ENCODE peak calls at places on chromosomes 13 and 19, in eight cellular contexts. One of them, this sample, is unnamed.

GRCh38 chr19:35266904-35267817 is 1.6 kb upstream of the USF2 start:
- DNase-seq in left lung: peak
- DNase-seq in mesenchymal stem cell: peak
- DNase-seq in keratinocyte: no peak
- DNase-seq in CD8-positive, alpha-beta memory T cell: no peak
- DNase-seq in cardiac muscle cell: no peak
- DNase-seq in H1: no peak
- DNase-seq in left ventricle myocardium inferior: peak
- DNase-seq in this sample: peak

GRCh38 chr19:50323782-50324133 is 5.4 kb downstream of the KCNC3 start:
- DNase-seq in left lung: no peak
- DNase-seq in mesenchymal stem cell: no peak
- DNase-seq in keratinocyte: no peak
- DNase-seq in CD8-positive, alpha-beta memory T cell: no peak
- DNase-seq in cardiac muscle cell: no peak
- DNase-seq in H1: no peak
- DNase-seq in left ventricle myocardium inferior: no peak
- DNase-seq in this sample: no peak

GRCh38 chr13:99956473-99957349 is 14.9 kb downstream of the ZIC5 start:
- DNase-seq in left lung: no peak
- DNase-seq in mesenchymal stem cell: no peak
- DNase-seq in keratinocyte: no peak
- DNase-seq in CD8-positive, alpha-beta memory T cell: no peak
- DNase-seq in cardiac muscle cell: peak
- DNase-seq in H1: no peak
- DNase-seq in left ventricle myocardium inferior: no peak
- DNase-seq in this sample: no peak

GRCh38 chr13:23321534-23322241 is 111.8 kb downstream of the SACS start:
- DNase-seq in left lung: peak
- DNase-seq in mesenchymal stem cell: peak
- DNase-seq in keratinocyte: peak
- DNase-seq in CD8-positive, alpha-beta memory T cell: peak
- DNase-seq in cardiac muscle cell: no peak
- DNase-seq in H1: no peak
- DNase-seq in left ventricle myocardium inferior: peak
- DNase-seq in this sample: peak

GRCh38 chr13:71830736-71831135 is 36.3 kb downstream of the DACH1 start:
- DNase-seq in left lung: no peak
- DNase-seq in mesenchymal stem cell: no peak
- DNase-seq in keratinocyte: no peak
- DNase-seq in CD8-positive, alpha-beta memory T cell: no peak
- DNase-seq in cardiac muscle cell: no peak
- DNase-seq in H1: no peak
- DNase-seq in left ventricle myocardium inferior: no peak
- DNase-seq in this sample: no peak

GRCh38 chr13:47480121-47480520 is 521.0 kb downstream of the SUCLA2 start:
- DNase-seq in left lung: no peak
- DNase-seq in mesenchymal stem cell: peak
- DNase-seq in keratinocyte: no peak
- DNase-seq in CD8-positive, alpha-beta memory T cell: no peak
- DNase-seq in cardiac muscle cell: no peak
- DNase-seq in H1: no peak
- DNase-seq in left ventricle myocardium inferior: no peak
- DNase-seq in this sample: no peak

GRCh38 chr19:40962460-40962961 is 28.6 kb upstream of the CYP2B6 start:
- DNase-seq in left lung: no peak
- DNase-seq in mesenchymal stem cell: no peak
- DNase-seq in keratinocyte: no peak
- DNase-seq in CD8-positive, alpha-beta memory T cell: no peak
- DNase-seq in cardiac muscle cell: no peak
- DNase-seq in H1: no peak
- DNase-seq in left ventricle myocardium inferior: no peak
- DNase-seq in this sample: no peak

GRCh38 chr19:21065336-21065735 is 16.7 kb upstream of the ZNF714 start:
- DNase-seq in left lung: no peak
- DNase-seq in mesenchymal stem cell: no peak
- DNase-seq in keratinocyte: no peak
- DNase-seq in CD8-positive, alpha-beta memory T cell: no peak
- DNase-seq in cardiac muscle cell: no peak
- DNase-seq in H1: no peak
- DNase-seq in left ventricle myocardium inferior: no peak
- DNase-seq in this sample: no peak

GRCh38 chr19:27793128-27793643 is 1419.8 kb downstream of the UQCRFS1 start:
- DNase-seq in left lung: peak
- DNase-seq in mesenchymal stem cell: peak
- DNase-seq in keratinocyte: peak
- DNase-seq in CD8-positive, alpha-beta memory T cell: peak
- DNase-seq in cardiac muscle cell: peak
- DNase-seq in H1: peak
- DNase-seq in left ventricle myocardium inferior: peak
- DNase-seq in this sample: peak

GRCh38 chr19:44738161-44738535 is 10.4 kb upstream of the BCL3 start:
- DNase-seq in left lung: no peak
- DNase-seq in mesenchymal stem cell: no peak
- DNase-seq in keratinocyte: no peak
- DNase-seq in CD8-positive, alpha-beta memory T cell: no peak
- DNase-seq in cardiac muscle cell: no peak
- DNase-seq in H1: no peak
- DNase-seq in left ventricle myocardium inferior: no peak
- DNase-seq in this sample: no peak

GRCh38 chr19:15108145-15108844 is 1.1 kb downstream of the SYDE1 start:
- DNase-seq in left lung: no peak
- DNase-seq in mesenchymal stem cell: peak
- DNase-seq in keratinocyte: no peak
- DNase-seq in CD8-positive, alpha-beta memory T cell: no peak
- DNase-seq in cardiac muscle cell: no peak
- DNase-seq in H1: no peak
- DNase-seq in left ventricle myocardium inferior: no peak
- DNase-seq in this sample: no peak

GRCh38 chr19:11256189-11256588 is 6.1 kb downstream of the DOCK6 start:
- DNase-seq in left lung: no peak
- DNase-seq in mesenchymal stem cell: peak
- DNase-seq in keratinocyte: no peak
- DNase-seq in CD8-positive, alpha-beta memory T cell: no peak
- DNase-seq in cardiac muscle cell: no peak
- DNase-seq in H1: no peak
- DNase-seq in left ventricle myocardium inferior: peak
- DNase-seq in this sample: peak

GRCh38 chr13:87684850-87685735 is 13.9 kb downstream of the SLITRK5 start:
- DNase-seq in left lung: no peak
- DNase-seq in mesenchymal stem cell: peak
- DNase-seq in keratinocyte: no peak
- DNase-seq in CD8-positive, alpha-beta memory T cell: no peak
- DNase-seq in cardiac muscle cell: no peak
- DNase-seq in H1: no peak
- DNase-seq in left ventricle myocardium inferior: no peak
- DNase-seq in this sample: no peak

GRCh38 chr13:100212904-100213538 is 124.1 kb downstream of the PCCA start:
- DNase-seq in left lung: no peak
- DNase-seq in mesenchymal stem cell: no peak
- DNase-seq in keratinocyte: no peak
- DNase-seq in CD8-positive, alpha-beta memory T cell: no peak
- DNase-seq in cardiac muscle cell: no peak
- DNase-seq in H1: no peak
- DNase-seq in left ventricle myocardium inferior: no peak
- DNase-seq in this sample: no peak

DNA sequence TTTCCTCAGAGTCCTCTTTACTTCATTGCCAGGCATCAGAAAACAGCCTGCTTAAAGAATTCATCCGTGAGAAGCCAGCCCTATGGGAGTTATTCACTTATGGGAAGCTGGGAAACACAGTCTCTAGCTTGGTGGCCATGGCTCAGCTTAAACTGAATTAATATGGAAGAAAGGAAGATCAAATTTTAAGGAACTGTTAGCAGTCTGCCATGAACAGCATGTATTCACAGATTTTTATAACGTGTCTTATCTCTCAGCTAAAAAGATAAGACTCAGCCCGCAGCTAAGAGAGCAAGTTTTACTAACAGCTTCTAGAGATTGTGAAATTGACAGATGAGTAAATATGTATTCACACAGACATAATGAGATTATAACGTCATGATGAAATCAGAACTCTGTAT is 253.7 kb upstream of the RXFP2 start:
- DNase-seq in left lung: no peak
- DNase-seq in mesenchymal stem cell: no peak
- DNase-seq in keratinocyte: no peak
- DNase-seq in CD8-positive, alpha-beta memory T cell: no peak
- DNase-seq in cardiac muscle cell: peak
- DNase-seq in H1: no peak
- DNase-seq in left ventricle myocardium inferior: no peak
- DNase-seq in this sample: no peak
- H3K4me3 ChIP-seq in left lung: no peak
- H3K4me3 ChIP-seq in mesenchymal stem cell: peak
- H3K4me3 ChIP-seq in keratinocyte: no peak
- H3K4me3 ChIP-seq in CD8-positive, alpha-beta memory T cell: no peak
- H3K4me3 ChIP-seq in cardiac muscle cell: no peak
- H3K4me3 ChIP-seq in H1: no peak
- H3K4me3 ChIP-seq in left ventricle myocardium inferior: no peak
- H3K4me3 ChIP-seq in this sample: no peak

DNA sequence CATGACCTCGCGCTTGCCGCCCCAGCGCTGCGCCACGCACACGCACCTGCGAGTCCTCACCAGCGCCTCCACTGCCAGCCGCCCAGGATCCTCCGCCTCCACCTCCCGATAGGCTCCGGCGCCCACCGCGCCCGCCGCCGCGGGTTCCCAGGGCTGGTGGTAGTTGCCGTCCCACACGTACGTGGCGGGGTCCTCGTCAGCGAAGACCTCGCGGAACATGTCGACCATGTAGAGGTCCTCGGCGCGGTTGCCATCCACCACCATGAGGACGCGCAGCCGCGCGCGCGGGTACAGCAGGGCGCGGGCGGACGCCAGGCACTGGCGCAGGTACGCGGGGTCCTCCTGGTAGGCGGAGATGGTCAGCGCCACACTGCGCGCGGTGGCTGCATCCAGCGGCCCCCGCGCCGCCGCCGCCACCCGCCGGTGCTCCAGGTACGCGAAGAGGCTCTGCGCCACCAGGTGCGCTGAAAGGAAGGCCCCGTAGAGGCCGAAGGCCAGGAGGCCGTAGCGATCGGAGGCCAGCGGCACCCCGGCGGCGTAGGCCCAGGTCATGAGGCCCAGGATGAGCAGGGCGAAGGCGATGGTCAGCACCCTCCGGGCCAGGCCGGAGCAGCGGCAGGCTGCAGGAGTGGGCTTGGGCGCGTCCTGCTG is 4.4 kb downstream of the HAS1 start:
- DNase-seq in left lung: no peak
- DNase-seq in mesenchymal stem cell: no peak
- DNase-seq in keratinocyte: no peak
- DNase-seq in CD8-positive, alpha-beta memory T cell: no peak
- DNase-seq in cardiac muscle cell: peak
- DNase-seq in H1: no peak
- DNase-seq in left ventricle myocardium inferior: no peak
- DNase-seq in this sample: no peak
- H3K4me3 ChIP-seq in left lung: peak
- H3K4me3 ChIP-seq in mesenchymal stem cell: peak
- H3K4me3 ChIP-seq in keratinocyte: no peak
- H3K4me3 ChIP-seq in CD8-positive, alpha-beta memory T cell: no peak
- H3K4me3 ChIP-seq in cardiac muscle cell: peak
- H3K4me3 ChIP-seq in H1: peak
- H3K4me3 ChIP-seq in left ventricle myocardium inferior: peak
- H3K4me3 ChIP-seq in this sample: no peak

DNA sequence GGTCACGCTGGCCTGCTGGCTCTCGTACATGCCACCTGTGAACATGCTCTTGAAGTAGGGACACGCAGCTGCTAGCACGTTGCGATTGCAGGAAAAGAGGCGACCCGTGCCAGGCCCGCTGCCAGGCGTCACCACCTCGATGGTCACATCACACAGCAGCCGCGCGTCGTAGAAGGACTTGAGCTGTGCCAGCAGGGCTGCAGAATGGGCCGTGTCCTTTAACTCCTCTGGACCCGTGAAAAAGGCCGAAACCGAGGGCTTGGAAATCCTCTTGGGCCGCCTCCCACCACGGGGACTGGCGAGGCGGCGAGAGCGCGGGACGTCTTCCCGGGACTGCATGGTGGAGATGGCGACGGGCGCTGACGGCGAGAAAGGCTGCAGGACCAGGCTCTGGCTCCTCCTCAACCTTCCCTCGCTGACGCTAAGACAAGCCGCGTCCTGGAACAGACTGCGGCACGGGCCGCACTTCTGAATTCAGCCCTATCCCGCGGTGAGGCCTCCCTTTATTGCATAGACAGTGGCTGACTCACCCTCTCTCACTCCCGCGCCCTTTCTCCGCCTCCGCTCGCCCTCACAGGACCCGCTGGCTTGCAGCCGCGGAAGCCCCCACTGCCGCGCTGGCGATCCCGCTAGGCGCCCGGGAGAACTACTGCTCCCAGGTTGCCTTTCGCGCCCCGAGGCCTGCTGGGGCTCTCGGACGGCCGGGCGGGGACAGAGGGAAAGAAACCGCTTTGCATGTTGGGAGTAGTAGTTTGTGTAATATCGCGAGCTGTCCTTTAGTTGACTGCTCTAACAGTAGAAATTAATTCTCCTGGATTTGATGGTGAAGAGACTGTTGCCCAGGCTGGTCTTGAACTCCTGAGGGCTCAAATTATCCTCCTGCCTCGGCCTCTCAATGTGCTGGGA is at the start of gene KBTBD7:
- DNase-seq in left lung: peak
- DNase-seq in mesenchymal stem cell: peak
- DNase-seq in keratinocyte: peak
- DNase-seq in CD8-positive, alpha-beta memory T cell: peak
- DNase-seq in cardiac muscle cell: peak
- DNase-seq in H1: peak
- DNase-seq in left ventricle myocardium inferior: peak
- DNase-seq in this sample: peak
- H3K4me3 ChIP-seq in left lung: peak
- H3K4me3 ChIP-seq in mesenchymal stem cell: peak
- H3K4me3 ChIP-seq in keratinocyte: peak
- H3K4me3 ChIP-seq in CD8-positive, alpha-beta memory T cell: peak
- H3K4me3 ChIP-seq in cardiac muscle cell: peak
- H3K4me3 ChIP-seq in H1: peak
- H3K4me3 ChIP-seq in left ventricle myocardium inferior: peak
- H3K4me3 ChIP-seq in this sample: peak

GRCh38 chr19:47781590-47782318 is 3.3 kb downstream of the SELENOW start:
- DNase-seq in left lung: no peak
- DNase-seq in mesenchymal stem cell: no peak
- DNase-seq in keratinocyte: no peak
- DNase-seq in CD8-positive, alpha-beta memory T cell: no peak
- DNase-seq in cardiac muscle cell: no peak
- DNase-seq in H1: no peak
- DNase-seq in left ventricle myocardium inferior: peak
- DNase-seq in this sample: no peak

GRCh38 chr19:47778089-47778953 is at the start of gene SELENOW:
- DNase-seq in left lung: peak
- DNase-seq in mesenchymal stem cell: peak
- DNase-seq in keratinocyte: no peak
- DNase-seq in CD8-positive, alpha-beta memory T cell: peak
- DNase-seq in cardiac muscle cell: peak
- DNase-seq in H1: peak
- DNase-seq in left ventricle myocardium inferior: peak
- DNase-seq in this sample: peak

GRCh38 chr19:47778954-47779351 is 450 bp downstream of the SELENOW start:
- DNase-seq in left lung: peak
- DNase-seq in mesenchymal stem cell: peak
- DNase-seq in keratinocyte: no peak
- DNase-seq in CD8-positive, alpha-beta memory T cell: no peak
- DNase-seq in cardiac muscle cell: peak
- DNase-seq in H1: no peak
- DNase-seq in left ventricle myocardium inferior: peak
- DNase-seq in this sample: no peak

GRCh38 chr19:47780215-47780551 is 1.7 kb downstream of the SELENOW start:
- DNase-seq in left lung: no peak
- DNase-seq in mesenchymal stem cell: no peak
- DNase-seq in keratinocyte: no peak
- DNase-seq in CD8-positive, alpha-beta memory T cell: no peak
- DNase-seq in cardiac muscle cell: no peak
- DNase-seq in H1: no peak
- DNase-seq in left ventricle myocardium inferior: no peak
- DNase-seq in this sample: no peak

GRCh38 chr19:47779524-47780214 is 1.2 kb downstream of the SELENOW start:
- DNase-seq in left lung: peak
- DNase-seq in mesenchymal stem cell: peak
- DNase-seq in keratinocyte: no peak
- DNase-seq in CD8-positive, alpha-beta memory T cell: no peak
- DNase-seq in cardiac muscle cell: peak
- DNase-seq in H1: no peak
- DNase-seq in left ventricle myocardium inferior: peak
- DNase-seq in this sample: no peak
- H3K4me3 ChIP-seq in left lung: peak
- H3K4me3 ChIP-seq in mesenchymal stem cell: peak
- H3K4me3 ChIP-seq in keratinocyte: peak
- H3K4me3 ChIP-seq in CD8-positive, alpha-beta memory T cell: peak
- H3K4me3 ChIP-seq in cardiac muscle cell: peak
- H3K4me3 ChIP-seq in H1: peak
- H3K4me3 ChIP-seq in left ventricle myocardium inferior: peak
- H3K4me3 ChIP-seq in this sample: peak

This sample was measured in kidney.